ENCODE peak calls at places on chromosomes 16 and 17, in seven cellular contexts. One of them, this sample, is unnamed.
A peak's percentile ranks its signal among the peaks of the same experiment; 100 is the strongest.

GRCh38 chr16:12268602-12269001 is 292.1 kb downstream of the SNX29 start:
- DNase-seq in CD8-positive, alpha-beta memory T cell: no peak
- DNase-seq in GM03348: no peak
- DNase-seq in GM19239: no peak
- DNase-seq in activated CD8-positive, alpha-beta T cell treated with anti-CD3 and anti-CD28 coated beads for 36 hours: no peak
- DNase-seq in stimulated activated CD4-positive, alpha-beta T cell treated with anti-CD3 and anti-CD28 coated beads, Interleukin-2, amount 100 ng/mL, for 24 hours: no peak
- DNase-seq in AG10803: no peak
- DNase-seq in this sample: no peak

GRCh38 chr17:17109231-17109630 is 67.0 kb downstream of the MPRIP start:
- DNase-seq in CD8-positive, alpha-beta memory T cell: no peak
- DNase-seq in GM03348: no peak
- DNase-seq in GM19239: no peak
- DNase-seq in activated CD8-positive, alpha-beta T cell treated with anti-CD3 and anti-CD28 coated beads for 36 hours: peak; percentile 20
- DNase-seq in stimulated activated CD4-positive, alpha-beta T cell treated with anti-CD3 and anti-CD28 coated beads, Interleukin-2, amount 100 ng/mL, for 24 hours: no peak
- DNase-seq in AG10803: no peak
- DNase-seq in this sample: no peak

GRCh38 chr16:57185446-57185944 is 344 bp downstream of the PSME3IP1 start:
- DNase-seq in CD8-positive, alpha-beta memory T cell: no peak
- DNase-seq in GM03348: peak; percentile 53
- DNase-seq in GM19239: no peak
- DNase-seq in activated CD8-positive, alpha-beta T cell treated with anti-CD3 and anti-CD28 coated beads for 36 hours: peak; percentile 46
- DNase-seq in stimulated activated CD4-positive, alpha-beta T cell treated with anti-CD3 and anti-CD28 coated beads, Interleukin-2, amount 100 ng/mL, for 24 hours: no peak
- DNase-seq in AG10803: peak; percentile 61
- DNase-seq in this sample: no peak

GRCh38 chr16:4525069-4525468 is 13.5 kb downstream of the CDIP1 start:
- DNase-seq in CD8-positive, alpha-beta memory T cell: no peak
- DNase-seq in GM03348: no peak
- DNase-seq in GM19239: no peak
- DNase-seq in activated CD8-positive, alpha-beta T cell treated with anti-CD3 and anti-CD28 coated beads for 36 hours: no peak
- DNase-seq in stimulated activated CD4-positive, alpha-beta T cell treated with anti-CD3 and anti-CD28 coated beads, Interleukin-2, amount 100 ng/mL, for 24 hours: no peak
- DNase-seq in AG10803: no peak
- DNase-seq in this sample: no peak

GRCh38 chr16:57470683-57471082 is 8.2 kb downstream of the POLR2C start:
- DNase-seq in CD8-positive, alpha-beta memory T cell: no peak
- DNase-seq in GM03348: no peak
- DNase-seq in GM19239: no peak
- DNase-seq in activated CD8-positive, alpha-beta T cell treated with anti-CD3 and anti-CD28 coated beads for 36 hours: no peak
- DNase-seq in stimulated activated CD4-positive, alpha-beta T cell treated with anti-CD3 and anti-CD28 coated beads, Interleukin-2, amount 100 ng/mL, for 24 hours: no peak
- DNase-seq in AG10803: no peak
- DNase-seq in this sample: no peak

GRCh38 chr16:7334801-7335560 is 2.3 kb downstream of the RBFOX1 start:
- DNase-seq in CD8-positive, alpha-beta memory T cell: no peak
- DNase-seq in GM03348: no peak
- DNase-seq in GM19239: no peak
- DNase-seq in activated CD8-positive, alpha-beta T cell treated with anti-CD3 and anti-CD28 coated beads for 36 hours: no peak
- DNase-seq in stimulated activated CD4-positive, alpha-beta T cell treated with anti-CD3 and anti-CD28 coated beads, Interleukin-2, amount 100 ng/mL, for 24 hours: no peak
- DNase-seq in AG10803: no peak
- DNase-seq in this sample: no peak

GRCh38 chr16:28623172-28623711 is 13.4 kb upstream of the SULT1A1 start:
- DNase-seq in CD8-positive, alpha-beta memory T cell: peak; percentile 73
- DNase-seq in GM03348: no peak
- DNase-seq in GM19239: peak; percentile 36
- DNase-seq in activated CD8-positive, alpha-beta T cell treated with anti-CD3 and anti-CD28 coated beads for 36 hours: peak; percentile 80
- DNase-seq in stimulated activated CD4-positive, alpha-beta T cell treated with anti-CD3 and anti-CD28 coated beads, Interleukin-2, amount 100 ng/mL, for 24 hours: peak; percentile 78
- DNase-seq in AG10803: no peak
- DNase-seq in this sample: no peak

GRCh38 chr16:85991856-85992255 is 92.9 kb downstream of the IRF8 start:
- DNase-seq in CD8-positive, alpha-beta memory T cell: no peak
- DNase-seq in GM03348: no peak
- DNase-seq in GM19239: no peak
- DNase-seq in activated CD8-positive, alpha-beta T cell treated with anti-CD3 and anti-CD28 coated beads for 36 hours: no peak
- DNase-seq in stimulated activated CD4-positive, alpha-beta T cell treated with anti-CD3 and anti-CD28 coated beads, Interleukin-2, amount 100 ng/mL, for 24 hours: no peak
- DNase-seq in AG10803: no peak
- DNase-seq in this sample: no peak

GRCh38 chr17:6135996-6136395 is 65.8 kb downstream of the WSCD1 start:
- DNase-seq in CD8-positive, alpha-beta memory T cell: no peak
- DNase-seq in GM03348: no peak
- DNase-seq in GM19239: no peak
- DNase-seq in activated CD8-positive, alpha-beta T cell treated with anti-CD3 and anti-CD28 coated beads for 36 hours: no peak
- DNase-seq in stimulated activated CD4-positive, alpha-beta T cell treated with anti-CD3 and anti-CD28 coated beads, Interleukin-2, amount 100 ng/mL, for 24 hours: no peak
- DNase-seq in AG10803: no peak
- DNase-seq in this sample: no peak

GRCh38 chr17:14427914-14428639 is 127.2 kb downstream of the HS3ST3B1 start:
- DNase-seq in CD8-positive, alpha-beta memory T cell: peak; percentile 73
- DNase-seq in GM03348: no peak
- DNase-seq in GM19239: peak; percentile 12
- DNase-seq in activated CD8-positive, alpha-beta T cell treated with anti-CD3 and anti-CD28 coated beads for 36 hours: peak; percentile 77
- DNase-seq in stimulated activated CD4-positive, alpha-beta T cell treated with anti-CD3 and anti-CD28 coated beads, Interleukin-2, amount 100 ng/mL, for 24 hours: peak; percentile 32
- DNase-seq in AG10803: no peak
- DNase-seq in this sample: no peak

GRCh38 chr16:28879841-28880588 is 1.7 kb downstream of the ATP2A1 start:
- DNase-seq in CD8-positive, alpha-beta memory T cell: peak; percentile 80
- DNase-seq in GM03348: peak; percentile 99
- DNase-seq in GM19239: peak; percentile 98
- DNase-seq in activated CD8-positive, alpha-beta T cell treated with anti-CD3 and anti-CD28 coated beads for 36 hours: peak; percentile 94
- DNase-seq in stimulated activated CD4-positive, alpha-beta T cell treated with anti-CD3 and anti-CD28 coated beads, Interleukin-2, amount 100 ng/mL, for 24 hours: peak; percentile 93
- DNase-seq in AG10803: peak; percentile 72
- DNase-seq in this sample: peak; percentile 49

GRCh38 chr16:28277537-28278388 is 14.6 kb upstream of the SBK1 start:
- DNase-seq in CD8-positive, alpha-beta memory T cell: peak; percentile 84
- DNase-seq in GM03348: peak; percentile 90
- DNase-seq in GM19239: peak; percentile 89
- DNase-seq in activated CD8-positive, alpha-beta T cell treated with anti-CD3 and anti-CD28 coated beads for 36 hours: peak; percentile 92
- DNase-seq in stimulated activated CD4-positive, alpha-beta T cell treated with anti-CD3 and anti-CD28 coated beads, Interleukin-2, amount 100 ng/mL, for 24 hours: peak; percentile 88
- DNase-seq in AG10803: peak; percentile 67
- DNase-seq in this sample: peak; percentile 30

GRCh38 chr17:1880851-1881630 is 51.2 kb downstream of the RPA1 start:
- DNase-seq in CD8-positive, alpha-beta memory T cell: no peak
- DNase-seq in GM03348: no peak
- DNase-seq in GM19239: no peak
- DNase-seq in activated CD8-positive, alpha-beta T cell treated with anti-CD3 and anti-CD28 coated beads for 36 hours: no peak
- DNase-seq in stimulated activated CD4-positive, alpha-beta T cell treated with anti-CD3 and anti-CD28 coated beads, Interleukin-2, amount 100 ng/mL, for 24 hours: no peak
- DNase-seq in AG10803: peak; percentile 38
- DNase-seq in this sample: no peak

GRCh38 chr17:75504347-75505151 is 10.8 kb downstream of the CASKIN2 start:
- DNase-seq in CD8-positive, alpha-beta memory T cell: peak; percentile 37
- DNase-seq in GM03348: peak; percentile 58
- DNase-seq in GM19239: peak; percentile 95
- DNase-seq in activated CD8-positive, alpha-beta T cell treated with anti-CD3 and anti-CD28 coated beads for 36 hours: peak; percentile 49
- DNase-seq in stimulated activated CD4-positive, alpha-beta T cell treated with anti-CD3 and anti-CD28 coated beads, Interleukin-2, amount 100 ng/mL, for 24 hours: peak; percentile 40
- DNase-seq in AG10803: peak; percentile 6
- DNase-seq in this sample: no peak

GRCh38 chr16:30069575-30070462 is 4.3 kb downstream of the ALDOA start:
- DNase-seq in CD8-positive, alpha-beta memory T cell: no peak
- DNase-seq in GM03348: no peak
- DNase-seq in GM19239: no peak
- DNase-seq in activated CD8-positive, alpha-beta T cell treated with anti-CD3 and anti-CD28 coated beads for 36 hours: no peak
- DNase-seq in stimulated activated CD4-positive, alpha-beta T cell treated with anti-CD3 and anti-CD28 coated beads, Interleukin-2, amount 100 ng/mL, for 24 hours: no peak
- DNase-seq in AG10803: no peak
- DNase-seq in this sample: no peak

GRCh38 chr16:88477631-88478030 is 24.6 kb downstream of the ZFPM1 start:
- DNase-seq in CD8-positive, alpha-beta memory T cell: no peak
- DNase-seq in GM03348: no peak
- DNase-seq in GM19239: no peak
- DNase-seq in activated CD8-positive, alpha-beta T cell treated with anti-CD3 and anti-CD28 coated beads for 36 hours: peak; percentile 32
- DNase-seq in stimulated activated CD4-positive, alpha-beta T cell treated with anti-CD3 and anti-CD28 coated beads, Interleukin-2, amount 100 ng/mL, for 24 hours: no peak
- DNase-seq in AG10803: no peak
- DNase-seq in this sample: no peak

GRCh38 chr16:55737966-55738365 is 82.2 kb downstream of the SLC6A2 start:
- DNase-seq in CD8-positive, alpha-beta memory T cell: no peak
- DNase-seq in GM03348: no peak
- DNase-seq in GM19239: no peak
- DNase-seq in activated CD8-positive, alpha-beta T cell treated with anti-CD3 and anti-CD28 coated beads for 36 hours: no peak
- DNase-seq in stimulated activated CD4-positive, alpha-beta T cell treated with anti-CD3 and anti-CD28 coated beads, Interleukin-2, amount 100 ng/mL, for 24 hours: no peak
- DNase-seq in AG10803: no peak
- DNase-seq in this sample: no peak

GRCh38 chr17:36495076-36495578 is 8.6 kb downstream of the ZNHIT3 start:
- DNase-seq in CD8-positive, alpha-beta memory T cell: no peak
- DNase-seq in GM03348: no peak
- DNase-seq in GM19239: no peak
- DNase-seq in activated CD8-positive, alpha-beta T cell treated with anti-CD3 and anti-CD28 coated beads for 36 hours: no peak
- DNase-seq in stimulated activated CD4-positive, alpha-beta T cell treated with anti-CD3 and anti-CD28 coated beads, Interleukin-2, amount 100 ng/mL, for 24 hours: no peak
- DNase-seq in AG10803: peak; percentile 60
- DNase-seq in this sample: no peak

GRCh38 chr17:72004011-72004427 is 116.8 kb upstream of the SOX9 start:
- DNase-seq in CD8-positive, alpha-beta memory T cell: no peak
- DNase-seq in GM03348: peak; percentile 19
- DNase-seq in GM19239: no peak
- DNase-seq in activated CD8-positive, alpha-beta T cell treated with anti-CD3 and anti-CD28 coated beads for 36 hours: no peak
- DNase-seq in stimulated activated CD4-positive, alpha-beta T cell treated with anti-CD3 and anti-CD28 coated beads, Interleukin-2, amount 100 ng/mL, for 24 hours: no peak
- DNase-seq in AG10803: peak; percentile 58
- DNase-seq in this sample: no peak

GRCh38 chr16:637081-638018 is 1.2 kb upstream of the METTL26 start:
- DNase-seq in CD8-positive, alpha-beta memory T cell: no peak
- DNase-seq in GM03348: peak; percentile 100
- DNase-seq in GM19239: peak; percentile 98
- DNase-seq in activated CD8-positive, alpha-beta T cell treated with anti-CD3 and anti-CD28 coated beads for 36 hours: peak; percentile 90
- DNase-seq in stimulated activated CD4-positive, alpha-beta T cell treated with anti-CD3 and anti-CD28 coated beads, Interleukin-2, amount 100 ng/mL, for 24 hours: peak; percentile 90
- DNase-seq in AG10803: peak; percentile 86
- DNase-seq in this sample: no peak

GRCh38 chr17:50386451-50386994 is 10.8 kb downstream of the LRRC59 start:
- DNase-seq in CD8-positive, alpha-beta memory T cell: no peak
- DNase-seq in GM03348: no peak
- DNase-seq in GM19239: no peak
- DNase-seq in activated CD8-positive, alpha-beta T cell treated with anti-CD3 and anti-CD28 coated beads for 36 hours: no peak
- DNase-seq in stimulated activated CD4-positive, alpha-beta T cell treated with anti-CD3 and anti-CD28 coated beads, Interleukin-2, amount 100 ng/mL, for 24 hours: no peak
- DNase-seq in AG10803: peak; percentile 24
- DNase-seq in this sample: no peak

GRCh38 chr16:11955713-11956123 is 9.3 kb upstream of the TNFRSF17 start:
- DNase-seq in CD8-positive, alpha-beta memory T cell: no peak
- DNase-seq in GM03348: peak; percentile 90
- DNase-seq in GM19239: no peak
- DNase-seq in activated CD8-positive, alpha-beta T cell treated with anti-CD3 and anti-CD28 coated beads for 36 hours: no peak
- DNase-seq in stimulated activated CD4-positive, alpha-beta T cell treated with anti-CD3 and anti-CD28 coated beads, Interleukin-2, amount 100 ng/mL, for 24 hours: no peak
- DNase-seq in AG10803: peak; percentile 96
- DNase-seq in this sample: no peak

GRCh38 chr16:49356728-49357488 is 16.7 kb upstream of the C16orf78 start:
- DNase-seq in CD8-positive, alpha-beta memory T cell: no peak
- DNase-seq in GM03348: no peak
- DNase-seq in GM19239: no peak
- DNase-seq in activated CD8-positive, alpha-beta T cell treated with anti-CD3 and anti-CD28 coated beads for 36 hours: no peak
- DNase-seq in stimulated activated CD4-positive, alpha-beta T cell treated with anti-CD3 and anti-CD28 coated beads, Interleukin-2, amount 100 ng/mL, for 24 hours: no peak
- DNase-seq in AG10803: no peak
- DNase-seq in this sample: no peak

GRCh38 chr17:81517339-81518112 is 4.9 kb upstream of the ACTG1 start:
- DNase-seq in CD8-positive, alpha-beta memory T cell: no peak
- DNase-seq in GM03348: no peak
- DNase-seq in GM19239: peak; percentile 90
- DNase-seq in activated CD8-positive, alpha-beta T cell treated with anti-CD3 and anti-CD28 coated beads for 36 hours: peak; percentile 49
- DNase-seq in stimulated activated CD4-positive, alpha-beta T cell treated with anti-CD3 and anti-CD28 coated beads, Interleukin-2, amount 100 ng/mL, for 24 hours: no peak
- DNase-seq in AG10803: no peak
- DNase-seq in this sample: peak; percentile 89

GRCh38 chr17:76014100-76014924 is 12.8 kb downstream of the EVPL start:
- DNase-seq in CD8-positive, alpha-beta memory T cell: peak; percentile 81
- DNase-seq in GM03348: peak; percentile 91
- DNase-seq in GM19239: peak; percentile 99
- DNase-seq in activated CD8-positive, alpha-beta T cell treated with anti-CD3 and anti-CD28 coated beads for 36 hours: peak; percentile 88
- DNase-seq in stimulated activated CD4-positive, alpha-beta T cell treated with anti-CD3 and anti-CD28 coated beads, Interleukin-2, amount 100 ng/mL, for 24 hours: peak; percentile 83
- DNase-seq in AG10803: peak; percentile 54
- DNase-seq in this sample: peak; percentile 33

GRCh38 chr16:66844342-66845079 is at the start of gene CA7:
- DNase-seq in CD8-positive, alpha-beta memory T cell: no peak
- DNase-seq in GM03348: peak; percentile 40
- DNase-seq in GM19239: no peak
- DNase-seq in activated CD8-positive, alpha-beta T cell treated with anti-CD3 and anti-CD28 coated beads for 36 hours: no peak
- DNase-seq in stimulated activated CD4-positive, alpha-beta T cell treated with anti-CD3 and anti-CD28 coated beads, Interleukin-2, amount 100 ng/mL, for 24 hours: peak; percentile 5
- DNase-seq in AG10803: no peak
- DNase-seq in this sample: no peak

GRCh38 chr16:31476305-31477219 is 4.6 kb downstream of the TGFB1I1 start:
- DNase-seq in CD8-positive, alpha-beta memory T cell: peak; percentile 72
- DNase-seq in GM03348: no peak
- DNase-seq in GM19239: peak; percentile 82
- DNase-seq in activated CD8-positive, alpha-beta T cell treated with anti-CD3 and anti-CD28 coated beads for 36 hours: peak; percentile 94
- DNase-seq in stimulated activated CD4-positive, alpha-beta T cell treated with anti-CD3 and anti-CD28 coated beads, Interleukin-2, amount 100 ng/mL, for 24 hours: peak; percentile 93
- DNase-seq in AG10803: no peak
- DNase-seq in this sample: no peak

This sample was measured in GM12864.